ENCODE peak calls at places on chromosomes 12 and 14, in seven cellular contexts. O, F, L, M, G, P and T are unnamed samples.

GRCh38 chr12:50992814-50993213 is 33.4 kb downstream of the SLC11A2 start:
- DNase-seq in O (no peak), F (no peak), L (no peak), M (no peak), G (no peak), P (no peak), T (peak; percentile 33)

GRCh38 chr14:67977468-67978034 is 158.0 kb downstream of the RAD51B start:
- DNase-seq in O (no peak), F (no peak), L (no peak), M (no peak), G (no peak), P (no peak), T (no peak)

GRCh38 chr14:29475641-29476040 is 452.0 kb downstream of the PRKD1 start:
- DNase-seq in O (no peak), F (no peak), L (no peak), M (no peak), G (no peak), P (no peak), T (no peak)

GRCh38 chr12:1505576-1505975 is 88.8 kb downstream of the FBXL14 start:
- DNase-seq in O (no peak), F (no peak), L (no peak), M (no peak), G (no peak), P (no peak), T (no peak)

GRCh38 chr14:94120667-94121335 is 8.6 kb downstream of the IFI27L2 start:
- DNase-seq in O (peak; percentile 64), F (peak; percentile 76), L (peak; percentile 79), M (no peak), G (no peak), P (no peak), T (peak; percentile 22)

GRCh38 chr14:61524211-61524806 is 171.0 kb upstream of the HIF1A start:
- DNase-seq in O (peak; percentile 70), F (peak; percentile 81), L (peak; percentile 86), M (peak; percentile 84), G (peak; percentile 20), P (no peak), T (peak; percentile 95)

GRCh38 chr12:32595251-32595650 is 83.8 kb upstream of the DNM1L start:
- DNase-seq in O (peak; percentile 23), F (peak; percentile 77), L (peak; percentile 65), M (no peak), G (no peak), P (no peak), T (peak; percentile 11)

GRCh38 chr12:123232472-123232806 is 502 bp downstream of the MPHOSPH9 start:
- DNase-seq in O (peak; percentile 17), F (no peak), L (no peak), M (no peak), G (no peak), P (no peak), T (no peak)

GRCh38 chr12:117060236-117060926 is 38.8 kb downstream of the TESC start:
- DNase-seq in O (no peak), F (no peak), L (no peak), M (no peak), G (peak; percentile 78), P (no peak), T (no peak)

GRCh38 chr14:55297611-55298323 is 26.5 kb downstream of the FBXO34 start:
- DNase-seq in O (no peak), F (no peak), L (no peak), M (peak; percentile 10), G (no peak), P (no peak), T (no peak)

GRCh38 chr12:121537814-121538698 is 42.8 kb downstream of the KDM2B start:
- DNase-seq in O (no peak), F (no peak), L (no peak), M (no peak), G (no peak), P (no peak), T (no peak)

GRCh38 chr14:20413785-20414117 is 450 bp upstream of the TEP1 start:
- DNase-seq in O (no peak), F (peak; percentile 19), L (no peak), M (no peak), G (no peak), P (no peak), T (no peak)

GRCh38 chr14:106318700-106319099 is 792.3 kb downstream of the TMEM121 start:
- DNase-seq in O (no peak), F (no peak), L (no peak), M (no peak), G (no peak), P (no peak), T (no peak)

GRCh38 chr14:79496701-79497100 is 714.6 kb downstream of the DIO2 start:
- DNase-seq in O (peak; percentile 29), F (no peak), L (no peak), M (no peak), G (no peak), P (no peak), T (no peak)

GRCh38 chr12:61848893-61849292 is 411.3 kb upstream of the USP15 start:
- DNase-seq in O (no peak), F (no peak), L (no peak), M (no peak), G (no peak), P (no peak), T (no peak)

GRCh38 chr12:9149372-9149771 is 33.7 kb upstream of the A2M start:
- DNase-seq in O (no peak), F (no peak), L (no peak), M (no peak), G (peak; percentile 81), P (no peak), T (no peak)

DNA sequence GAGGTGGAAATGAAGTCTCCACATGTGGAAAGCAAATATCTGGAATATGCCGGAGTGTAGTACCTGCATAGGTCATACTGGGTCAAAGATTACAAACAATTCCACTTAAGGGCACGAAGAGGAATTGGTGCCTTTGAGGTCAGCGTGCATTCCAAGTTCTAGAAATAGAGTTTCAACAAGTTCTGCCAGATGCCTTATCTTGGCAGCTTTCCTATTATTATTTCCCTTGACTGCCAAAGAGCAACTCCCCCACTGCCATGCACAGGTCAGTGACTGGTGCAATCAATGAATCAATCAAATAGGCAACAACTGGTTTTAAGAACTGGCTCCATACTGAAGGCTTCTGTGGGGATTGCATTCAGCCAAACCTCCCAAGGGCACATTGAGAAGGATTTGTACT is 115.4 kb upstream of the PCED1B start:
- DNase-seq in O (no peak), F (peak; percentile 22), L (peak; percentile 52), M (no peak), G (no peak), P (no peak), T (peak; percentile 74)
- H3K4me3 ChIP-seq in O (no peak overlapping the region), F (no peak overlapping the region), L (no peak overlapping the region), M (no peak overlapping the region), G (peak overlapping the region; percentile 9), P (no peak overlapping the region), T (no peak overlapping the region)

GRCh38 chr12:56084958-56085543 is 5.1 kb downstream of the ERBB3 start:
- DNase-seq in O (no peak), F (no peak), L (peak; percentile 21), M (no peak), G (peak; percentile 90), P (no peak), T (peak; percentile 9)
- TF ChIP-seq CTCF in O (peak; percentile 72), F (peak; percentile 53), L (peak; percentile 50), M (peak; percentile 62), G (peak; percentile 82), P (no peak), T (peak; percentile 53)

GRCh38 chr14:101564444-101564776 is 3.1 kb downstream of the DIO3 start:
- DNase-seq in O (no peak), F (no peak), L (no peak), M (no peak), G (no peak), P (no peak), T (no peak)

GRCh38 chr14:101563654-101564443 is 2.6 kb downstream of the DIO3 start:
- DNase-seq in O (no peak), F (no peak), L (no peak), M (no peak), G (peak; percentile 83), P (no peak), T (no peak)

GRCh38 chr14:101563352-101563653 is 2.0 kb downstream of the DIO3 start:
- DNase-seq in O (no peak), F (no peak), L (no peak), M (no peak), G (no peak), P (no peak), T (no peak)

GRCh38 chr14:101567252-101567651 is 6.0 kb downstream of the DIO3 start:
- DNase-seq in O (no peak), F (no peak), L (no peak), M (no peak), G (no peak), P (no peak), T (no peak)

DNA sequence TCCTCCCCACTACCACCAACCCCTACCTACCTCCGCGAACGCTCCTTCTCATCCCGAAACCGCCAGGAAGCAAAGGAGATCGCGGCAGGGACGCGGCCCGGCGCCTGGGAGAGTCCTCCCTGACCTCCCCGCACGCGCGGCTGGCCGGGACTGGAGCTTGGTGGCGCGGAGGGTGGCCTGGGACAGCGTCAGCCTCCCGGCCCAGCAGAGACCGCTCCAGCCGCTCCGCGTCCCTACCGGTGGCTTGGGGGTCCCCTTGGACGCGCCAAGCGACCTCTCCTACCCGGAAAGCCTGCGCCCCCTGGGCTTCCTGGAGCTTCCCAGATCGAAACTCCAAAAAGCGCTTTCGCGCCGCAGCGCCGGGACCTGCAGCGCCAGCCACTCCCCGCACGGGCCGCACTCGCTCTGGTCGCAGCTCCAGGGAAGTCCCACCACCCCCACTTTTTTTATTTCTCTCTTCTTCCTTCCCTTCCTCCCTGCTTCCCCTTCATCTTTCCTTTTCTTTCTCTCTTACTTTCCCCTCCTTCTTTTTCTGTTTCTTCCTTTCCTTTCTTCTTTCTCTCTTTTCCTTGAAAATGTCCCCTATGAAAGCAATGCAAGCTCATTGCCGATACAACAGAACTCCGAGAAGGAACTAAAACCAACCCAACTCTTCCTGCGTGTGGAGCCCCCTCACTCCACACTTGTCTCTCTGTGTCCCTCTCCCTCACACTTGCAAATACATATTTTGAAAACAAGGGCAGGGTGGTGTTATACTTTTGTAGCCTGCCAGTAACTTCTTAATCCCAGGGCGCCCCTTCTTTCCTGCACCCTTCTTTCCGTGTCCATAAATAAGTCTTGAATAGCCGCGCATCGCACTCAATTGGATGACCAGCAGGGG is 3.8 kb downstream of the DIO3 start:
- DNase-seq in O (no peak), F (no peak), L (no peak), M (no peak), G (peak; percentile 81), P (no peak), T (no peak)
- H3K4me3 ChIP-seq in O (no peak overlapping the region), F (no peak overlapping the region), L (no peak overlapping the region), M (no peak overlapping the region), G (peak overlapping the region; percentile 86), P (no peak overlapping the region), T (no peak overlapping the region)

GRCh38 chr12:131835616-131836171 is 7.5 kb downstream of the MMP17 start:
- DNase-seq in O (no peak), F (no peak), L (no peak), M (no peak), G (no peak), P (no peak), T (no peak)

GRCh38 chr12:131833896-131834641 is 5.9 kb downstream of the MMP17 start:
- DNase-seq in O (no peak), F (peak; percentile 16), L (peak; percentile 62), M (no peak), G (peak; percentile 75), P (no peak), T (peak; percentile 21)

GRCh38 chr12:131836714-131837397 is 8.7 kb downstream of the MMP17 start:
- DNase-seq in O (no peak), F (no peak), L (no peak), M (no peak), G (no peak), P (no peak), T (no peak)

GRCh38 chr12:131834798-131835615 is 6.8 kb downstream of the MMP17 start:
- DNase-seq in O (no peak), F (no peak), L (no peak), M (no peak), G (no peak), P (no peak), T (no peak)

GRCh38 chr12:131836193-131836592 is 8.0 kb downstream of the MMP17 start:
- DNase-seq in O (no peak), F (peak; percentile 19), L (no peak), M (no peak), G (no peak), P (no peak), T (peak; percentile 35)
- TF ChIP-seq CTCF in O (peak; percentile 59), F (peak; percentile 49), L (peak; percentile 37), M (peak; percentile 50), G (peak; percentile 57), P (no peak), T (peak; percentile 23)